ENCODE peak calls at places on chromosomes 5 and 9, in four cellular contexts. I is K562, Z is HepG2, V is GM12878. U is an unnamed sample.

GRCh38 chr5:41270423-41271251 is 57.3 kb upstream of the C6 start:
- DNase-seq in V (no peak), I (no peak), Z (peak), U (peak)

GRCh38 chr5:148723143-148723542 is 68.8 kb upstream of the HTR4 start:
- DNase-seq in Z (no peak), I (no peak), V (no peak), U (no peak)

GRCh38 chr9:105242557-105242956 is 1.9 kb upstream of the SLC44A1 start:
- DNase-seq in I (no peak), Z (no peak), V (no peak), U (no peak)

GRCh38 chr9:96554801-96555566 is 64.7 kb downstream of the CDC14B start:
- DNase-seq in I (no peak), V (no peak), Z (no peak), U (no peak)

GRCh38 chr9:27371382-27371781 is 74.4 kb upstream of the EQTN start:
- DNase-seq in Z (no peak), V (no peak), I (no peak), U (peak)

GRCh38 chr5:90983148-90983547 is 400.0 kb downstream of the ARRDC3 start:
- DNase-seq in Z (peak), V (no peak), I (peak), U (peak)

GRCh38 chr5:149664666-149665415 is 65.3 kb upstream of the PPARGC1B start:
- DNase-seq in V (no peak), Z (no peak), I (no peak), U (no peak)

GRCh38 chr9:117448066-117448465 is 33.2 kb upstream of the ASTN2 start:
- DNase-seq in Z (no peak), I (no peak), V (no peak), U (no peak)

GRCh38 chr5:178602752-178603151 is 12.6 kb upstream of the COL23A1 start:
- DNase-seq in I (no peak), V (no peak), Z (no peak), U (no peak)

GRCh38 chr9:133944746-133945135 is 47.4 kb downstream of the VAV2 start:
- DNase-seq in Z (no peak), I (no peak), V (no peak), U (no peak)

GRCh38 chr5:122142480-122142879 is 13.1 kb downstream of the ZNF474 start:
- DNase-seq in V (no peak), Z (no peak), I (no peak), U (no peak)

GRCh38 chr5:122138356-122138755 is 9.0 kb downstream of the ZNF474 start:
- DNase-seq in V (no peak), Z (no peak), I (no peak), U (no peak)

GRCh38 chr5:122144236-122144635 is 14.9 kb downstream of the ZNF474 start:
- DNase-seq in V (no peak), I (no peak), Z (no peak), U (no peak)

GRCh38 chr5:122140900-122141299 is 11.6 kb downstream of the ZNF474 start:
- DNase-seq in V (no peak), Z (no peak), I (no peak), U (no peak)

DNA sequence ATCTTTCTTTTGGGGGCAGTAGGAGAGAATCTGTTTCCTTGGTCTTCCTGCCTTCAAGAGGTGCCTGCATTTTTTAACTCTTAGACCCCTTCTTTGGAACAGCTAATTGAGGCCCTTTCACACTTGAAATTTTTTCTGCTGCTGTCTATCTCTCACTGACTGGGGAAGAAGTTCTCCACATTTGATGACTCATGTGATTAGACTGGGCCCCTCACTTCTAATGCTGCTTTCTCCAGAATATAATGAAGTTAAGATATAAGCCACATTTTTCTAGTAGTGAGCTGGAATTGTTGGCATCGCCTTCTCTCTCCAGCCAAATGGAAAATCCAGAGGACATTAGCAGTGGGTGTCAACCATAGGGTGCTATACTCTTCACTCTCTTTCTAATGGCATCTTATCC is 12.4 kb downstream of the ZNF474 start:
- DNase-seq in Z (no peak), V (no peak), I (no peak), U (no peak)
- TF ChIP-seq MYC in Z (no peak), V (no peak), I (no peak), U (no peak)

DNA sequence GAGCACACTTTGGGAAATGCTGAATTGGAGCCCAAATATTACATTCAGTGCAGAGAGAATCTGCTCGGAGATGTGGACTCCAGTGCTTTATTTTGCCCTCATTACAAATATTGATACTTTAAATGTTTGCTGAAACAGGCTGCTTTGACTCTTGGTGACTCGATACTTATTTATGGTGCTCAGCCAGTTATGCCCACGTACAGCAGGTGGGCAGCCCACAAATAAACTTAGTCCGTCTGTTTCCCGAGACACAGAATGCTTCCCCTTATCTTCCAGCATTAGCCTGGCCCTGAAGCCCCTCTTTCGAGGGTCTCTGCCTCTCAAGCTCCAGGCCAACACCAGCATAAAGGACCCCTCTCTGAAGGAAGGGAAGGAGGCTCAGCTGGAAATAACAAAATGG is 158.7 kb downstream of the SMARCA2 start:
- DNase-seq in Z (no peak), V (no peak), I (no peak), U (no peak)
- TF ChIP-seq RFX5 in Z (no peak), V (no peak), I (no peak), U (no peak)

GRCh38 chr5:115884704-115885103 is 43.0 kb downstream of the AP3S1 start:
- DNase-seq in I (no peak), Z (no peak), V (no peak), U (no peak)

DNA sequence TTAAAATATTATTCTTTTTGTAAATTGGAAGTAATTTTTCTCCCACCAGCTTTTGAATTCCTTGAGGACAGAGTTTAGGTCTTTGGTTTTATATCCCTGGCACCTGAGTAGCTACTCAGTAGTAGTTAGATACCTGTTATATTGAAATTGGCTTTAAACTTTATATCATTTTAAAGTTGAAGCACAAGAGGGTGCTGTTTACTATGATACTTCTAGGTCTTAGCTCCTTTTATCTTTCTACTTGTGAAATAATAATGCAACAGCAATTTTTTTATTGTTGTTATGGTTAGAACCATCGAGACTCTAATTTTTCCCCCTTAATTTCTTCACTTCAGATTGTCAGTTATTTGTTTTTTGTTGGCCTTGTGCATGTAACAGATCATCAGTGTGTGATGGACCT is 46.3 kb downstream of the AP3S1 start:
- DNase-seq in Z (no peak), V (no peak), I (no peak), U (peak)
- TF ChIP-seq MYC in Z (no peak), V (no peak), I (no peak), U (no peak)

DNA sequence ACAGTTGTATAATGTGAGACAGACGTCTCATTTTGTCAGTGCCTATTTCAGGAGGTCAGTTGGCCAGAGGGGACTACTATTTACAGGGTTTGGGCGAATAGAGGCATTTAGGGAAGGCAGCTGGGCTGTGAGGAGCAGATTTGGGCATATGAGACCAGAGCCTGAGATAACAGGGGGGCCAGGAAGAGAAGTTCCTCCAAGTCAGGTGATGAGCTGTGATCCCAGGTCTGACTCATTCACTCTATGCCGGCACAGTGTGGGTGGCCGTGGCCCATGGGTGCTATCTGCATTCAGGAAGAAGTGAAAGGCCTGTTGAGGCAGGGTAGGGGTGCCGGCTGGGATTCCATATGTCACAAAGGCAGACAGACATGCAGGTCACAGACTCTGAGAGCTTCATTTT is 142.8 kb downstream of the PDZD2 start:
- DNase-seq in I (no peak), Z (no peak), V (no peak), U (no peak)
- TF ChIP-seq RFX5 in I (no peak), Z (no peak), V (no peak), U (no peak)

DNA sequence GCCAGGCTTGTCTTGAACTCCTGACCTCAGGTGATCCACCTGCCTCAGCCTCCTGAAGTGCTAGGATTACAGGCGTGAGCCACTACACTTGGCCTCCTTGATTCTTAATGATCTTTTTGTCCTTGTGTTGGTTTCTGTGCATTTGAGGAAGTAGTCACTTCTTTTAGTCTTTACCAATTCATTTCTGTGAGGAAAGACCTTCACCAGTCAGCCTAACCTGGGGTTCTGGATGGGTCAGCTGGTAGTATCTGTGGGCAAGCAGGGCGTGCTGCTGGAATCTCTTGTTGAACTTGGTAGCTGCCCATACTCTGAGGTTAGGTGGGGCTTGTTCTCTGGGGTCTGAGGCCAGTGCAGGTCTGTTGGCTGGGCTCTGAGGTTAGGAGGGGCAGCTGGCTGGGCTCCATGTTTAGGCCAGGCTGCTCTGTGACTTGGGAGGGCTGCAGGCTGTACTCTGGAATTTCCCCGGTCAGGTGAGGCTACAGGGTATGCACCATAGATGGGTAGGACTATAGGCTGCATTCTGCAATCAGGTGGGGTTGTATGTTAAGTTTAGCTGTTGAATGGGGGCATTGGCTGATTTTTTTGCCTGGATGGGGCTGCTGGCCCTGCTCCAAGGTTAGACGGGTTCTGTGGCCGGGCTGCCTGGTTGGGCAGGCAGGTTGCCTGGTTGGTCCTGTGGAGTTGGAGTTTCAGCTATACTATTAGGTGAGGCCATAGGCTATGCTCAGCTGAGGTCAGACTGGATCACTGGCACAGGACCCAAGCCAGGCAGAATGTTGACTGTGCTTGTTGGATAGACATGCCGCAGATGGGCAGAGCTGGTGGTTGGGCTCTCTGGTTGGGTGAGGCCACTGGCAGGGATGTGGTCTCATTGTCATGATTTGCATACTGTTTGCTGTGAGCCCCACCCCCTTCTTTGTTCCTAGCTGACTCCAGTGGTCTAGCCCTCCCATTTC is 19.2 kb downstream of the UBAP1 start:
- DNase-seq in I (no peak), Z (no peak), V (no peak), U (no peak)
- TF ChIP-seq MYC in I (no peak), Z (no peak), V (no peak), U (no peak)

DNA sequence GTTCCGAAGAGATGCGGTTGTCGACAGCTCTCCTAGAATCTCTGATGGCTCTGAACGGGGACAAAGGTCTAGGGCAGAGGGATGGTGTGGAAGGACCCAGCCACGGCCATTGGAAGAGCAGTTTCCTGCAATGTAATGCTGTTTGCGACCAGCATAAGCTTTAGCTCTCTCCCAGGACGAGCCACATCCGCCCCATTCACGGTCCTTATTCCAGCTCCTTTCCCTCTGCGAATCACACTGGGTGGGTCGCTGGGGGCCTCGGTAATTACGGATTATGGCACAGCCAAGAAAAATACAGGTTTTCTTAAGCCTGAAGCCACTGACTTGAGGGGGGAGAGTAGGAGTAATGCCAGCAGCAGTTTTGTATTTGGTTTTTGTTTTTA is 22.7 kb downstream of the ANXA2R start:
- DNase-seq in V (no peak), I (no peak), Z (peak), U (no peak)
- TF ChIP-seq RFX5 in V (no peak), I (no peak), Z (no peak), U (no peak)